ENCODE peak calls at places on chromosomes 3 and 15, in five cellular contexts. Z is NCI-H1092, W is bronchial epithelial cell, E is MM.1S, F is HCEC 1CT. L is an unnamed sample.

GRCh38 chr3:194294199-194294887 is 56.8 kb downstream of the CPN2 start:
- DNase-seq in F (no peak), E (no peak), W (no peak), Z (no peak), L (no peak)

GRCh38 chr3:8658326-8659212 is 14.0 kb upstream of the SSUH2 start:
- DNase-seq in E (peak), W (peak), Z (no peak), F (no peak), L (no peak)

GRCh38 chr3:61875488-61875887 is 314.1 kb downstream of the PTPRG start:
- DNase-seq in F (no peak), W (no peak), Z (no peak), E (no peak), L (no peak)

GRCh38 chr15:41865490-41866055 is 26.9 kb downstream of the PLA2G4B start:
- DNase-seq in Z (no peak), F (no peak), W (no peak), E (no peak), L (no peak)

GRCh38 chr15:75450307-75451201 is 936 bp downstream of the SIN3A start:
- DNase-seq in E (peak), Z (peak), F (peak), W (peak), L (peak)

GRCh38 chr15:63381301-63382192 is at the start of gene CA12:
- DNase-seq in E (no peak), Z (no peak), F (peak), W (peak), L (peak)

GRCh38 chr3:50246517-50246954 is 10.5 kb downstream of the GNAI2 start:
- DNase-seq in Z (no peak), E (peak), W (peak), F (peak), L (no peak)

GRCh38 chr3:110811050-110811449 is 260.6 kb upstream of the NECTIN3 start:
- DNase-seq in Z (no peak), E (no peak), F (peak), W (peak), L (no peak)

GRCh38 chr15:59792359-59792758 is 103.2 kb upstream of the BNIP2 start:
- DNase-seq in E (no peak), F (no peak), Z (no peak), W (no peak), L (no peak)

GRCh38 chr3:140599496-140599895 is 78.4 kb upstream of the TRIM42 start:
- DNase-seq in Z (no peak), F (no peak), W (peak), E (no peak), L (no peak)

GRCh38 chr3:122033018-122033417 is 11.0 kb upstream of the ILDR1 start:
- DNase-seq in W (no peak), F (no peak), E (no peak), Z (no peak), L (no peak)

GRCh38 chr3:53809764-53810400 is 36.3 kb downstream of the CHDH start:
- DNase-seq in Z (no peak), W (no peak), E (no peak), F (no peak), L (peak)

GRCh38 chr3:33879540-33879939 is 81.1 kb downstream of the PDCD6IP start:
- DNase-seq in Z (no peak), E (no peak), F (no peak), W (no peak), L (no peak)

L was measured in left lobe of liver.